ENCODE peak calls at places on chromosome 7, in five cellular contexts. One of them, this sample, is unnamed.

GRCh38 chr7:17546206-17546998 is 247.9 kb downstream of the AHR start:
- DNase-seq in body of pancreas: no peak
- DNase-seq in PC-3: peak; percentile 38
- DNase-seq in mesendoderm: no peak
- DNase-seq in pancreas: no peak
- DNase-seq in this sample: no peak

GRCh38 chr7:51324206-51324884 is 7.7 kb upstream of the COBL start:
- DNase-seq in body of pancreas: no peak
- DNase-seq in PC-3: no peak
- DNase-seq in mesendoderm: no peak
- DNase-seq in pancreas: no peak
- DNase-seq in this sample: no peak

GRCh38 chr7:14995774-14996173 is 93.2 kb upstream of the DGKB start:
- DNase-seq in body of pancreas: no peak
- DNase-seq in PC-3: no peak
- DNase-seq in mesendoderm: no peak
- DNase-seq in pancreas: no peak
- DNase-seq in this sample: no peak

GRCh38 chr7:148156248-148156647 is 434.3 kb upstream of the C7orf33 start:
- DNase-seq in body of pancreas: no peak
- DNase-seq in PC-3: no peak
- DNase-seq in mesendoderm: no peak
- DNase-seq in pancreas: no peak
- DNase-seq in this sample: no peak

GRCh38 chr7:159229683-159230475 is 85.2 kb upstream of the VIPR2 start:
- DNase-seq in body of pancreas: no peak
- DNase-seq in PC-3: no peak
- DNase-seq in mesendoderm: no peak
- DNase-seq in pancreas: no peak
- DNase-seq in this sample: no peak

GRCh38 chr7:91266931-91267557 is 2.8 kb downstream of the FZD1 start:
- DNase-seq in body of pancreas: no peak
- DNase-seq in PC-3: no peak
- DNase-seq in mesendoderm: no peak
- DNase-seq in pancreas: no peak
- DNase-seq in this sample: no peak

GRCh38 chr7:13963925-13964324 is 25.5 kb downstream of the ETV1 start:
- DNase-seq in body of pancreas: no peak
- DNase-seq in PC-3: no peak
- DNase-seq in mesendoderm: no peak
- DNase-seq in pancreas: no peak
- DNase-seq in this sample: no peak

GRCh38 chr7:30635798-30636197 is 41.1 kb downstream of the GARS1 start:
- DNase-seq in body of pancreas: no peak
- DNase-seq in PC-3: no peak
- DNase-seq in mesendoderm: no peak
- DNase-seq in pancreas: no peak
- DNase-seq in this sample: no peak

GRCh38 chr7:36486336-36486735 is 96.7 kb downstream of the ANLN start:
- DNase-seq in body of pancreas: no peak
- DNase-seq in PC-3: no peak
- DNase-seq in mesendoderm: no peak
- DNase-seq in pancreas: no peak
- DNase-seq in this sample: no peak

GRCh38 chr7:113083132-113083833 is 3.3 kb downstream of the GPR85 start:
- DNase-seq in body of pancreas: no peak
- DNase-seq in PC-3: no peak
- DNase-seq in mesendoderm: no peak
- DNase-seq in pancreas: no peak
- DNase-seq in this sample: no peak

GRCh38 chr7:28315565-28316420 is 96.5 kb upstream of the CREB5 start:
- DNase-seq in body of pancreas: no peak
- DNase-seq in PC-3: no peak
- DNase-seq in mesendoderm: peak; percentile 68
- DNase-seq in pancreas: no peak
- DNase-seq in this sample: no peak

GRCh38 chr7:15932318-15932717 is 245.8 kb upstream of the MEOX2 start:
- DNase-seq in body of pancreas: no peak
- DNase-seq in PC-3: no peak
- DNase-seq in mesendoderm: no peak
- DNase-seq in pancreas: no peak
- DNase-seq in this sample: no peak

GRCh38 chr7:75704928-75705327 is 33.8 kb downstream of the HIP1 start:
- DNase-seq in body of pancreas: no peak
- DNase-seq in PC-3: no peak
- DNase-seq in mesendoderm: no peak
- DNase-seq in pancreas: no peak
- DNase-seq in this sample: no peak

GRCh38 chr7:140326116-140326928 is 72.0 kb downstream of the SLC37A3 start:
- DNase-seq in body of pancreas: peak; percentile 70
- DNase-seq in PC-3: peak; percentile 65
- DNase-seq in mesendoderm: peak; percentile 72
- DNase-seq in pancreas: peak; percentile 31
- DNase-seq in this sample: peak; percentile 24

GRCh38 chr7:15687645-15688025 is 1.2 kb upstream of the MEOX2 start:
- DNase-seq in body of pancreas: no peak
- DNase-seq in PC-3: no peak
- DNase-seq in mesendoderm: peak; percentile 60
- DNase-seq in pancreas: no peak
- DNase-seq in this sample: no peak

GRCh38 chr7:47804767-47805545 is 143.3 kb downstream of the PKD1L1 start:
- DNase-seq in body of pancreas: no peak
- DNase-seq in PC-3: no peak
- DNase-seq in mesendoderm: no peak
- DNase-seq in pancreas: no peak
- DNase-seq in this sample: no peak

GRCh38 chr7:96953676-96954513 is 51.5 kb upstream of the DLX6 start:
- DNase-seq in body of pancreas: no peak
- DNase-seq in PC-3: no peak
- DNase-seq in mesendoderm: no peak
- DNase-seq in pancreas: no peak
- DNase-seq in this sample: no peak

GRCh38 chr7:157875230-157876179 is 538.7 kb downstream of the DNAJB6 start:
- DNase-seq in body of pancreas: no peak
- DNase-seq in PC-3: peak; percentile 38
- DNase-seq in mesendoderm: peak; percentile 70
- DNase-seq in pancreas: no peak
- DNase-seq in this sample: peak; percentile 62

GRCh38 chr7:81333004-81333403 is 414.2 kb upstream of the SEMA3C start:
- DNase-seq in body of pancreas: no peak
- DNase-seq in PC-3: peak; percentile 46
- DNase-seq in mesendoderm: no peak
- DNase-seq in pancreas: no peak
- DNase-seq in this sample: no peak

GRCh38 chr7:85600425-85600824 is 413.6 kb upstream of the SEMA3D start:
- DNase-seq in body of pancreas: no peak
- DNase-seq in PC-3: no peak
- DNase-seq in mesendoderm: peak; percentile 25
- DNase-seq in pancreas: no peak
- DNase-seq in this sample: no peak

GRCh38 chr7:91103365-91103764 is 160.9 kb upstream of the FZD1 start:
- DNase-seq in body of pancreas: no peak
- DNase-seq in PC-3: peak; percentile 16
- DNase-seq in mesendoderm: no peak
- DNase-seq in pancreas: no peak
- DNase-seq in this sample: no peak

GRCh38 chr7:50304911-50305621 is 550 bp downstream of the IKZF1 start:
- DNase-seq in body of pancreas: peak; percentile 13
- DNase-seq in PC-3: no peak
- DNase-seq in mesendoderm: no peak
- DNase-seq in pancreas: no peak
- DNase-seq in this sample: peak; percentile 65

GRCh38 chr7:2632717-2633537 is 1.1 kb downstream of the TTYH3 start:
- DNase-seq in body of pancreas: peak; percentile 73
- DNase-seq in PC-3: peak; percentile 36
- DNase-seq in mesendoderm: peak; percentile 75
- DNase-seq in pancreas: peak; percentile 76
- DNase-seq in this sample: peak; percentile 62

GRCh38 chr7:46600340-46600739 is 679.3 kb upstream of the IGFBP3 start:
- DNase-seq in body of pancreas: peak; percentile 25
- DNase-seq in PC-3: no peak
- DNase-seq in mesendoderm: no peak
- DNase-seq in pancreas: no peak
- DNase-seq in this sample: no peak

GRCh38 chr7:116122972-116123595 is 87.3 kb upstream of the TES start:
- DNase-seq in body of pancreas: peak; percentile 14
- DNase-seq in PC-3: peak; percentile 55
- DNase-seq in mesendoderm: peak; percentile 45
- DNase-seq in pancreas: no peak
- DNase-seq in this sample: no peak

GRCh38 chr7:142391191-142391992 is 133.5 kb upstream of the PRSS58 start:
- DNase-seq in body of pancreas: peak; percentile 37
- DNase-seq in PC-3: peak; percentile 49
- DNase-seq in mesendoderm: peak; percentile 78
- DNase-seq in pancreas: peak; percentile 42
- DNase-seq in this sample: peak; percentile 65

GRCh38 chr7:96169439-96169838 is 152.5 kb downstream of the SLC25A13 start:
- DNase-seq in body of pancreas: no peak
- DNase-seq in PC-3: no peak
- DNase-seq in mesendoderm: no peak
- DNase-seq in pancreas: no peak
- DNase-seq in this sample: no peak

GRCh38 chr7:92296235-92296634 is 50.5 kb downstream of the ANKIB1 start:
- DNase-seq in body of pancreas: no peak
- DNase-seq in PC-3: no peak
- DNase-seq in mesendoderm: no peak
- DNase-seq in pancreas: no peak
- DNase-seq in this sample: no peak

GRCh38 chr7:92296898-92297435 is 51.2 kb downstream of the ANKIB1 start:
- DNase-seq in body of pancreas: no peak
- DNase-seq in PC-3: no peak
- DNase-seq in mesendoderm: no peak
- DNase-seq in pancreas: no peak
- DNase-seq in this sample: no peak

GRCh38 chr7:92292981-92293380 is 47.2 kb downstream of the ANKIB1 start:
- DNase-seq in body of pancreas: no peak
- DNase-seq in PC-3: no peak
- DNase-seq in mesendoderm: no peak
- DNase-seq in pancreas: no peak
- DNase-seq in this sample: no peak

GRCh38 chr7:92295391-92295790 is 49.6 kb downstream of the ANKIB1 start:
- DNase-seq in body of pancreas: peak; percentile 29
- DNase-seq in PC-3: no peak
- DNase-seq in mesendoderm: no peak
- DNase-seq in pancreas: no peak
- DNase-seq in this sample: no peak

DNA sequence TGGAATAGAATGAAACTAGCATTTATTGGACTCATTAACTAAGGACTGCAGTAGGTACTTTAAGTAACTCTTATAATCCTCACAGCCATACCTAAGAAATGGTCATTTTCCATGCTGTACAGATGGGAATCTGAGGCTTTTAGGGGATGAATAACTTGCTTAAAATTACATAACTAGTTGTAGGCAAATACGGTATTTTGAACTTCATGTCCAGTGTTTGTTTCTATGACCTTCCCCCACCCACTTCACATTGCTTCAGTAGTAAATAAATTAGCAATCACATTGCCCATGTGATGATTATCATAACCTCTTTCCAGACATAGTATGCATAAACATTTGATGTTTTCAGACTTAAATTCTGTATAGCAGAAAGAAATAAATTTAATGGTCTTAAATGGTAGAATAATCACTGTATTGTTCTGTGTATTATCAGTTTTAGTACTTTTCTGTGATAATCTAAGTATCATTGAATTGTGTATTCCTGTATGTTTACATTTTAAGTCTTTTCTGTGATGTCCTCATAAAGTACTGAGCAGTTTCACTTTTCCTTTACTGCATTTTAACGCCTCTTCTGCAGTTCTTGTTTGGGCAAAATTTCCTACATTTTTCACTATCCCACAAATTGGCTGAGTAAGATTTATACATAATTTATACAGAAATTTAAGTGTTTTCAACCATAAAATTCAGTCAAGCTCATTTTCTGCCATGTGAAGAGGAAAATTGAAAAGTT is 48.3 kb downstream of the ANKIB1 start:
- DNase-seq in body of pancreas: no peak
- DNase-seq in PC-3: no peak
- DNase-seq in mesendoderm: no peak
- DNase-seq in pancreas: no peak
- DNase-seq in this sample: no peak
- H3K27ac ChIP-seq in body of pancreas: no peak overlapping the region
- H3K27ac ChIP-seq in PC-3: no peak overlapping the region
- H3K27ac ChIP-seq in mesendoderm: no peak overlapping the region
- H3K27ac ChIP-seq in pancreas: no peak overlapping the region
- H3K27ac ChIP-seq in this sample: no peak overlapping the region

GRCh38 chr7:137881607-137882260 is 35.0 kb upstream of the DGKI start:
- DNase-seq in body of pancreas: no peak
- DNase-seq in PC-3: no peak
- DNase-seq in mesendoderm: no peak
- DNase-seq in pancreas: no peak
- DNase-seq in this sample: no peak

GRCh38 chr7:137878333-137878961 is 31.7 kb upstream of the DGKI start:
- DNase-seq in body of pancreas: peak; percentile 36
- DNase-seq in PC-3: no peak
- DNase-seq in mesendoderm: peak; percentile 21
- DNase-seq in pancreas: no peak
- DNase-seq in this sample: no peak

GRCh38 chr7:137882261-137882668 is 35.5 kb upstream of the DGKI start:
- DNase-seq in body of pancreas: no peak
- DNase-seq in PC-3: peak; percentile 94
- DNase-seq in mesendoderm: peak; percentile 79
- DNase-seq in pancreas: no peak
- DNase-seq in this sample: no peak

GRCh38 chr7:137879357-137880158 is 32.8 kb upstream of the DGKI start:
- DNase-seq in body of pancreas: no peak
- DNase-seq in PC-3: no peak
- DNase-seq in mesendoderm: peak; percentile 41
- DNase-seq in pancreas: no peak
- DNase-seq in this sample: no peak

DNA sequence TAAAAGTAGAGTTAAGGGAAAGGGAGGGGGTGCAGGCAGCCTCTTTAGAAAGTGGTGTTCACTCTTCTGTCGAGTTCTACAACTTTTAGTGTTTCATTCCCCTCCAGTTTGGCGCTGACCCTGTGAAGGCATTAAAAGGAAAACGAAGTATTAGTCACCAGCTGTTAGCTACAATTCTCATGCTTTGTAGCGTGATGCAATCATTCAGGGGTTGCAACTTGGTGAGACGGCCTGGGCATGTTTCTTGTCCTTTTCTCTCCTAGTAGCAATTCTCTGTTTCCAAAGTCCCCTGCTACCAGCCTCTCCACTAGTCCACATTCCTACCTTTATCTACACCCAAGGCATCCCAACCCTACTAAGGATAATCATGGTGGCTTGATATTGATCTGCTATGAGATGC is 33.7 kb upstream of the DGKI start:
- DNase-seq in body of pancreas: no peak
- DNase-seq in PC-3: no peak
- DNase-seq in mesendoderm: no peak
- DNase-seq in pancreas: no peak
- DNase-seq in this sample: no peak
- H3K4me1 ChIP-seq in body of pancreas: no peaks in the 10 kb centered on the region
- H3K4me1 ChIP-seq in PC-3: peaks cover 15% of the 10 kb centered on the region
- H3K4me1 ChIP-seq in mesendoderm: peaks cover 5% of the 10 kb centered on the region
- H3K4me1 ChIP-seq in pancreas: no peaks in the 10 kb centered on the region
- H3K4me1 ChIP-seq in this sample: no peaks in the 10 kb centered on the region

GRCh38 chr7:73470208-73470607 is 36.6 kb downstream of the FZD9 start:
- DNase-seq in body of pancreas: no peak
- DNase-seq in PC-3: no peak
- DNase-seq in mesendoderm: no peak
- DNase-seq in pancreas: no peak
- DNase-seq in this sample: no peak
- H3K36me3 ChIP-seq in body of pancreas: no peaks in the 10 kb centered on the region
- H3K36me3 ChIP-seq in PC-3: peaks cover 47% of the 10 kb centered on the region
- H3K36me3 ChIP-seq in mesendoderm: peaks cover 9% of the 10 kb centered on the region
- H3K36me3 ChIP-seq in pancreas: peaks cover 19% of the 10 kb centered on the region
- H3K36me3 ChIP-seq in this sample: peaks cover 44% of the 10 kb centered on the region

GRCh38 chr7:105448181-105448580 is 59.5 kb upstream of the SRPK2 start:
- DNase-seq in body of pancreas: no peak
- DNase-seq in PC-3: no peak
- DNase-seq in mesendoderm: no peak
- DNase-seq in pancreas: no peak
- DNase-seq in this sample: no peak
- H3K27ac ChIP-seq in body of pancreas: no peak overlapping the region
- H3K27ac ChIP-seq in PC-3: no peak overlapping the region
- H3K27ac ChIP-seq in mesendoderm: no peak overlapping the region
- H3K27ac ChIP-seq in pancreas: no peak overlapping the region
- H3K27ac ChIP-seq in this sample: no peak overlapping the region